ENCODE peak calls at places on chromosomes 16 and 17, in five cellular contexts. One of them, this sample, is unnamed.

GRCh38 chr16:1763521-1764511 is 7.5 kb downstream of the NME3 start:
- DNase-seq in IMR-90: no peak
- DNase-seq in K562: peak; percentile 95
- DNase-seq in lower leg skin: no peak
- DNase-seq in HCT116: no peak
- DNase-seq in this sample: no peak

GRCh38 chr16:22318690-22319358 is 21.6 kb downstream of the POLR3E start:
- DNase-seq in IMR-90: peak; percentile 22
- DNase-seq in K562: peak; percentile 52
- DNase-seq in lower leg skin: no peak
- DNase-seq in HCT116: no peak
- DNase-seq in this sample: peak; percentile 51

GRCh38 chr16:1612320-1613111 is at the start of gene CRAMP1:
- DNase-seq in IMR-90: no peak
- DNase-seq in K562: peak; percentile 48
- DNase-seq in lower leg skin: peak; percentile 20
- DNase-seq in HCT116: no peak
- DNase-seq in this sample: peak; percentile 47

GRCh38 chr16:73232555-73233422 is 184.9 kb upstream of the ZFHX3 start:
- DNase-seq in IMR-90: peak; percentile 100
- DNase-seq in K562: no peak
- DNase-seq in lower leg skin: no peak
- DNase-seq in HCT116: peak; percentile 36
- DNase-seq in this sample: no peak

GRCh38 chr16:54287018-54287757 is 601 bp upstream of the IRX3 start:
- DNase-seq in IMR-90: no peak
- DNase-seq in K562: no peak
- DNase-seq in lower leg skin: no peak
- DNase-seq in HCT116: peak; percentile 1
- DNase-seq in this sample: no peak

GRCh38 chr17:37168731-37169353 is 206.9 kb upstream of the C17orf78 start:
- DNase-seq in IMR-90: no peak
- DNase-seq in K562: no peak
- DNase-seq in lower leg skin: no peak
- DNase-seq in HCT116: no peak
- DNase-seq in this sample: no peak

GRCh38 chr16:86510465-86511261 is at the start of gene FOXF1:
- DNase-seq in IMR-90: peak; percentile 83
- DNase-seq in K562: no peak
- DNase-seq in lower leg skin: no peak
- DNase-seq in HCT116: no peak
- DNase-seq in this sample: no peak

GRCh38 chr16:49552273-49552928 is 178.8 kb downstream of the C16orf78 start:
- DNase-seq in IMR-90: no peak
- DNase-seq in K562: no peak
- DNase-seq in lower leg skin: no peak
- DNase-seq in HCT116: no peak
- DNase-seq in this sample: no peak

GRCh38 chr16:57884655-57885133 is 82.4 kb upstream of the KIFC3 start:
- DNase-seq in IMR-90: no peak
- DNase-seq in K562: no peak
- DNase-seq in lower leg skin: no peak
- DNase-seq in HCT116: no peak
- DNase-seq in this sample: no peak

GRCh38 chr16:57882206-57882605 is 79.9 kb upstream of the KIFC3 start:
- DNase-seq in IMR-90: no peak
- DNase-seq in K562: no peak
- DNase-seq in lower leg skin: no peak
- DNase-seq in HCT116: no peak
- DNase-seq in this sample: no peak

GRCh38 chr16:57883953-57884654 is 81.8 kb upstream of the KIFC3 start:
- DNase-seq in IMR-90: no peak
- DNase-seq in K562: no peak
- DNase-seq in lower leg skin: no peak
- DNase-seq in HCT116: no peak
- DNase-seq in this sample: no peak

GRCh38 chr16:57883480-57883879 is 81.2 kb upstream of the KIFC3 start:
- DNase-seq in IMR-90: no peak
- DNase-seq in K562: no peak
- DNase-seq in lower leg skin: no peak
- DNase-seq in HCT116: no peak
- DNase-seq in this sample: no peak

GRCh38 chr16:57882797-57883196 is 80.5 kb upstream of the KIFC3 start:
- DNase-seq in IMR-90: peak; percentile 31
- DNase-seq in K562: no peak
- DNase-seq in lower leg skin: no peak
- DNase-seq in HCT116: no peak
- DNase-seq in this sample: no peak
- TF ChIP-seq POLR2A in IMR-90: no peak
- TF ChIP-seq POLR2A in K562: no peak
- TF ChIP-seq POLR2A in lower leg skin: no peak
- TF ChIP-seq POLR2A in HCT116: no peak
- TF ChIP-seq POLR2A in this sample: no peak

GRCh38 chr17:45132302-45132568 is at the start of gene PLCD3:
- DNase-seq in IMR-90: no peak
- DNase-seq in K562: no peak
- DNase-seq in lower leg skin: no peak
- DNase-seq in HCT116: no peak
- DNase-seq in this sample: no peak
- TF ChIP-seq POLR2A in IMR-90: no peak
- TF ChIP-seq POLR2A in K562: no peak
- TF ChIP-seq POLR2A in lower leg skin: no peak
- TF ChIP-seq POLR2A in HCT116: no peak
- TF ChIP-seq POLR2A in this sample: no peak

GRCh38 chr17:82019208-82019727 is 3.4 kb downstream of the CENPX start:
- DNase-seq in IMR-90: no peak
- DNase-seq in K562: no peak
- DNase-seq in lower leg skin: no peak
- DNase-seq in HCT116: no peak
- DNase-seq in this sample: no peak
- TF ChIP-seq POLR2A in IMR-90: no peak
- TF ChIP-seq POLR2A in K562: no peak
- TF ChIP-seq POLR2A in lower leg skin: no peak
- TF ChIP-seq POLR2A in HCT116: no peak
- TF ChIP-seq POLR2A in this sample: no peak

GRCh38 chr16:23511731-23512130 is 1.4 kb upstream of the GGA2 start:
- DNase-seq in IMR-90: no peak
- DNase-seq in K562: no peak
- DNase-seq in lower leg skin: no peak
- DNase-seq in HCT116: no peak
- DNase-seq in this sample: no peak

GRCh38 chr16:23509441-23509754 is 896 bp downstream of the GGA2 start:
- DNase-seq in IMR-90: no peak
- DNase-seq in K562: no peak
- DNase-seq in lower leg skin: no peak
- DNase-seq in HCT116: no peak
- DNase-seq in this sample: no peak

GRCh38 chr16:23508589-23509440 is 1.5 kb downstream of the GGA2 start:
- DNase-seq in IMR-90: no peak
- DNase-seq in K562: peak; percentile 28
- DNase-seq in lower leg skin: no peak
- DNase-seq in HCT116: no peak
- DNase-seq in this sample: no peak

GRCh38 chr16:23509763-23510153 is 536 bp downstream of the GGA2 start:
- DNase-seq in IMR-90: peak; percentile 39
- DNase-seq in K562: peak; percentile 47
- DNase-seq in lower leg skin: no peak
- DNase-seq in HCT116: no peak
- DNase-seq in this sample: no peak

DNA sequence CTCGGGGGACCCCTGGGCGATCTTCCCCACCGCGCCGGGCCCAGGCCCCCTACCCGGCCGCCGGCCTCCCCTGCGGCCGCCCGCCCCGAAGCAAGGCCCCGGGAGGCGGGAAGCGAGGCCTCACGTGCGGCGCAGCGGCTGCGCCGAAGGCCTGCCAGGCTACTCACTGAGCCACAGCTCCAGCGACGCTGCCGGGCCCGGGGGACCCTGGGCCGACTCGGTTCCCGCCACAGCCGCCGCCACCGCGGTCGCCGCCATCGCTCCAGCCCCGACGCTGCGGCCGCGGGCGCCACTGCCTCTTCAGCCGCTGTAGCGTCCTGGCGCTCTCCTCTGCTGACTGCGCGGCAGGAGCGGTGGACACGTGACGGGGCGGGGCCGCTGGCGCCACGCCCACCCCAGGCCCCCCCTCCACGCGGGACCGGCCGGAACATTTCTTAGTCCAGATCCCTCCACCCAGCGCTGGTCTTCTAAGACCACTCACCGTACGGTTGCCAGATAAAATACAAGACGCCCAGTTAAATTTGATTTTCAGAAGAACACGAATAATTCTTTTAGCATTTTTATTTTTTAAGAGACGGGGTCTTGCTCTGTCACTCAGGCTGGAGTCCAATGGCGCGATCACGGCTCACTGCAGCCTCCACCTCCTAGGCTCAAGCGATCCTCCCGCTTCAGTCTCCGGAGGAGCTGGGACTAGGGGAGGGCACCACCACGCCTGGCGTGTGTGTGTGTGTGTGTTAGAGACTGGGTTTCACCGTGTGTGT is at the start of gene GGA2:
- DNase-seq in IMR-90: peak; percentile 74
- DNase-seq in K562: peak; percentile 91
- DNase-seq in lower leg skin: peak; percentile 78
- DNase-seq in HCT116: peak; percentile 47
- DNase-seq in this sample: peak; percentile 76
- TF ChIP-seq POLR2A in IMR-90: peak; percentile 78
- TF ChIP-seq POLR2A in K562: peak; percentile 71
- TF ChIP-seq POLR2A in lower leg skin: peak; percentile 24
- TF ChIP-seq POLR2A in HCT116: no peak
- TF ChIP-seq POLR2A in this sample: peak; percentile 92

GRCh38 chr16:11585460-11586374 is 1.0 kb downstream of the LITAF start:
- DNase-seq in IMR-90: peak; percentile 33
- DNase-seq in K562: no peak
- DNase-seq in lower leg skin: no peak
- DNase-seq in HCT116: no peak
- DNase-seq in this sample: no peak
- TF ChIP-seq POLR2A in IMR-90: no peak
- TF ChIP-seq POLR2A in K562: no peak
- TF ChIP-seq POLR2A in lower leg skin: no peak
- TF ChIP-seq POLR2A in HCT116: no peak
- TF ChIP-seq POLR2A in this sample: no peak

This sample was measured in H54.